ENCODE peak calls at places on chromosomes 12 and 14, in six cellular contexts. One of them, this sample, is unnamed.

GRCh38 chr12:85155791-85156190 is 119.6 kb downstream of the LRRIQ1 start:
- DNase-seq in lower lobe of right lung: no peak
- DNase-seq in Caco-2: no peak
- DNase-seq in HepG2: peak
- DNase-seq in choroid plexus epithelial cell: peak
- DNase-seq in cardiac fibroblast: peak
- DNase-seq in this sample: no peak

GRCh38 chr12:57224973-57225679 is 4.4 kb upstream of the SHMT2 start:
- DNase-seq in lower lobe of right lung: peak
- DNase-seq in Caco-2: no peak
- DNase-seq in HepG2: no peak
- DNase-seq in choroid plexus epithelial cell: no peak
- DNase-seq in cardiac fibroblast: peak
- DNase-seq in this sample: no peak

GRCh38 chr12:111446044-111446581 is 40.4 kb downstream of the SH2B3 start:
- DNase-seq in lower lobe of right lung: no peak
- DNase-seq in Caco-2: no peak
- DNase-seq in HepG2: no peak
- DNase-seq in choroid plexus epithelial cell: peak
- DNase-seq in cardiac fibroblast: peak
- DNase-seq in this sample: peak

GRCh38 chr12:54356951-54357356 is 7.3 kb downstream of the GPR84 start:
- DNase-seq in lower lobe of right lung: no peak
- DNase-seq in Caco-2: no peak
- DNase-seq in HepG2: no peak
- DNase-seq in choroid plexus epithelial cell: no peak
- DNase-seq in cardiac fibroblast: no peak
- DNase-seq in this sample: no peak

GRCh38 chr12:108884116-108885012 is 4.5 kb downstream of the DAO start:
- DNase-seq in lower lobe of right lung: peak
- DNase-seq in Caco-2: peak
- DNase-seq in HepG2: peak
- DNase-seq in choroid plexus epithelial cell: peak
- DNase-seq in cardiac fibroblast: peak
- DNase-seq in this sample: no peak

GRCh38 chr12:107843351-107844311 is 69.1 kb downstream of the ASCL4 start:
- DNase-seq in lower lobe of right lung: no peak
- DNase-seq in Caco-2: no peak
- DNase-seq in HepG2: no peak
- DNase-seq in choroid plexus epithelial cell: peak
- DNase-seq in cardiac fibroblast: peak
- DNase-seq in this sample: peak

GRCh38 chr14:103521438-103521961 is 1.1 kb downstream of the CKB start:
- DNase-seq in lower lobe of right lung: peak
- DNase-seq in Caco-2: no peak
- DNase-seq in HepG2: no peak
- DNase-seq in choroid plexus epithelial cell: no peak
- DNase-seq in cardiac fibroblast: no peak
- DNase-seq in this sample: no peak

GRCh38 chr12:114982760-114983159 is 298.8 kb upstream of the TBX3 start:
- DNase-seq in lower lobe of right lung: no peak
- DNase-seq in Caco-2: peak
- DNase-seq in HepG2: no peak
- DNase-seq in choroid plexus epithelial cell: peak
- DNase-seq in cardiac fibroblast: peak
- DNase-seq in this sample: peak

GRCh38 chr12:68867606-68868005 is 59.6 kb downstream of the MDM2 start:
- DNase-seq in lower lobe of right lung: no peak
- DNase-seq in Caco-2: no peak
- DNase-seq in HepG2: no peak
- DNase-seq in choroid plexus epithelial cell: no peak
- DNase-seq in cardiac fibroblast: no peak
- DNase-seq in this sample: no peak
- TF ChIP-seq CTCF in lower lobe of right lung: no peak
- TF ChIP-seq CTCF in Caco-2: no peak
- TF ChIP-seq CTCF in HepG2: no peak
- TF ChIP-seq CTCF in choroid plexus epithelial cell: no peak
- TF ChIP-seq CTCF in cardiac fibroblast: no peak
- TF ChIP-seq CTCF in this sample: no peak

GRCh38 chr12:89461190-89461589 is 63.4 kb downstream of the GALNT4 start:
- DNase-seq in lower lobe of right lung: no peak
- DNase-seq in Caco-2: no peak
- DNase-seq in HepG2: no peak
- DNase-seq in choroid plexus epithelial cell: peak
- DNase-seq in cardiac fibroblast: peak
- DNase-seq in this sample: no peak

GRCh38 chr12:89456565-89456964 is 68.0 kb downstream of the GALNT4 start:
- DNase-seq in lower lobe of right lung: no peak
- DNase-seq in Caco-2: no peak
- DNase-seq in HepG2: no peak
- DNase-seq in choroid plexus epithelial cell: no peak
- DNase-seq in cardiac fibroblast: no peak
- DNase-seq in this sample: no peak

GRCh38 chr12:89464974-89465592 is 59.5 kb downstream of the GALNT4 start:
- DNase-seq in lower lobe of right lung: no peak
- DNase-seq in Caco-2: no peak
- DNase-seq in HepG2: no peak
- DNase-seq in choroid plexus epithelial cell: no peak
- DNase-seq in cardiac fibroblast: peak
- DNase-seq in this sample: peak

DNA sequence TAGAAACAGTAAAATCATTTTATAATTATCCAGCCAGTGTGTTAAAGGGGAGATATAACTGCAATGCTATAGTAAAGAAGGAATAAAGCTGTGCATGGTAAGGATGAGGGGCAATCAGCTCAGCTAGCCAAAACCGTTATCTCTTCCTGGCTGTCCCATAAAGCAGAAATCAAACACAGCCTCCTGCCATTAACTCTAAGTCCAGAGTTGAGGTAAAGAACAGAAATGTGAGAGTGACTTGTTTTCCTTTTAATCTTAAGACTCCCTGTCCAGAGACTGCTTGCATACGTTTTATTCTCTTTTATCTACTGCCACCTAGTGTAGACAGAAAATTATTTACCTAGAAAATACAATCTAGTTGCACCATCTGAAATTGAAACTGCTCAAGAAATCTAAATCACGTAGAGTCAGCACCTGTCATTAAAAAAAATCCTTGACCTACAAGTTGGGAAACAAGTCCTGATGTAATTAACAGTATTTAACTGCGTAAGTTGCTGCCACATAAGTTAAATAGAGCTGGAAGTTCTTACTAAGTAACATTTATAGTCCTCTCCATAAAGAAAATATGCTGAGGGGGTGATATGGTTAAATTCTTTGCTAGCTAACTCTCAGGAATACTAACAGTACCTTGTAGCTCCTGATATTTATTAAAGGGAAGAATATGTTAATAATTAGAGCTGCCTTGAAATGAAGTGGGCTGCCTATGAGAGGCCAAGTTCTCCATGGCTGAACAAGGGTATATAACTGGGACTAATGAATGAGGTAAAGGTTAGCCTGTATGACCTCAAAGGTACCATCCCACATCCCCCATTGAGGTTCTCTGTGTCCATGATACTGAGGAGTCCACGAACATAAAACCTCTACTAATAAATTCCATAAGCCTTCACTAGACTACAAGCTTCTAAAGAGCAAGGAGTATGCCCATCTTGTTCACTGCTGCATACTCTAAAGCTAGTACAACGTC is 62.7 kb downstream of the GALNT4 start:
- DNase-seq in lower lobe of right lung: no peak
- DNase-seq in Caco-2: peak
- DNase-seq in HepG2: peak
- DNase-seq in choroid plexus epithelial cell: peak
- DNase-seq in cardiac fibroblast: peak
- DNase-seq in this sample: no peak
- H3K4me3 ChIP-seq in lower lobe of right lung: peak
- H3K4me3 ChIP-seq in Caco-2: no peak
- H3K4me3 ChIP-seq in HepG2: no peak
- H3K4me3 ChIP-seq in choroid plexus epithelial cell: peak
- H3K4me3 ChIP-seq in cardiac fibroblast: peak
- H3K4me3 ChIP-seq in this sample: no peak

DNA sequence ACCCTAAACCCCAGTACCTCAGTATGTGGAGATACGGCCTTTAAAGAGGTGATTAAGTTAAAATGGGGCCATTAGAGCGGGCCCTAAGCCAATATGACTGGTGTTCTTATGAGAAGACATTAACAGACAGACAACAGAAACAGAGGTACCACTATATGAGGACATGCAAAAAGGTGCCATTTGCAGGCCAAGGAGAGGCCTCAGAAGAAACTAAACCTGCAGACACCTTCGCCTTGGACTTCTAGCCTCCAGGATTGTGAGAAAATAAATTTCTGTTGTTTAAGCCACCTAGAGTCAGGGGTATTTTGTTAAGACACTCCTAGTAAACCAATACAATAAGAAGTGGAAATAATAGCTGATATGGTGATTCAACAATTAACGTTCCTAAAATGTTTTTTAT is 32.6 kb downstream of the PTPRB start:
- DNase-seq in lower lobe of right lung: no peak
- DNase-seq in Caco-2: no peak
- DNase-seq in HepG2: no peak
- DNase-seq in choroid plexus epithelial cell: no peak
- DNase-seq in cardiac fibroblast: no peak
- DNase-seq in this sample: no peak
- TF ChIP-seq CTCF in lower lobe of right lung: no peak
- TF ChIP-seq CTCF in Caco-2: no peak
- TF ChIP-seq CTCF in HepG2: no peak
- TF ChIP-seq CTCF in choroid plexus epithelial cell: no peak
- TF ChIP-seq CTCF in cardiac fibroblast: no peak
- TF ChIP-seq CTCF in this sample: no peak

GRCh38 chr12:50110127-50110761 is 1.8 kb upstream of the COX14 start:
- DNase-seq in lower lobe of right lung: peak
- DNase-seq in Caco-2: peak
- DNase-seq in HepG2: peak
- DNase-seq in choroid plexus epithelial cell: no peak
- DNase-seq in cardiac fibroblast: peak
- DNase-seq in this sample: peak

GRCh38 chr12:50110762-50111416 is 1.1 kb upstream of the COX14 start:
- DNase-seq in lower lobe of right lung: peak
- DNase-seq in Caco-2: peak
- DNase-seq in HepG2: peak
- DNase-seq in choroid plexus epithelial cell: peak
- DNase-seq in cardiac fibroblast: peak
- DNase-seq in this sample: peak

GRCh38 chr12:50111417-50111692 is 681 bp upstream of the COX14 start:
- DNase-seq in lower lobe of right lung: no peak
- DNase-seq in Caco-2: no peak
- DNase-seq in HepG2: no peak
- DNase-seq in choroid plexus epithelial cell: no peak
- DNase-seq in cardiac fibroblast: no peak
- DNase-seq in this sample: no peak

GRCh38 chr12:50112456-50113218 is 601 bp downstream of the COX14 start:
- DNase-seq in lower lobe of right lung: no peak
- DNase-seq in Caco-2: peak
- DNase-seq in HepG2: peak
- DNase-seq in choroid plexus epithelial cell: no peak
- DNase-seq in cardiac fibroblast: no peak
- DNase-seq in this sample: peak

GRCh38 chr12:50111693-50112455 is at the start of gene COX14:
- DNase-seq in lower lobe of right lung: peak
- DNase-seq in Caco-2: peak
- DNase-seq in HepG2: peak
- DNase-seq in choroid plexus epithelial cell: peak
- DNase-seq in cardiac fibroblast: peak
- DNase-seq in this sample: peak
- H3K4me3 ChIP-seq in lower lobe of right lung: peak
- H3K4me3 ChIP-seq in Caco-2: peak
- H3K4me3 ChIP-seq in HepG2: peak
- H3K4me3 ChIP-seq in choroid plexus epithelial cell: peak
- H3K4me3 ChIP-seq in cardiac fibroblast: peak
- H3K4me3 ChIP-seq in this sample: peak